ENCODE peak calls at places on chromosomes 11 and 22, in six cellular contexts. One of them, this sample, is unnamed.

GRCh38 chr11:64337538-64338249 is 2.3 kb upstream of the CCDC88B start:
- DNase-seq in ovary: no peak
- DNase-seq in fibroblast of pulmonary artery: peak; percentile 22
- DNase-seq in K562: no peak
- DNase-seq in fibroblast of lung: no peak
- DNase-seq in lower leg skin: no peak
- DNase-seq in this sample: no peak

GRCh38 chr11:35629914-35630313 is 11.7 kb downstream of the FJX1 start:
- DNase-seq in K562: no peak
- DNase-seq in fibroblast of pulmonary artery: peak; percentile 98
- DNase-seq in ovary: no peak
- DNase-seq in fibroblast of lung: peak; percentile 98
- DNase-seq in lower leg skin: no peak
- DNase-seq in this sample: no peak

GRCh38 chr22:20554824-20555223 is 47.4 kb downstream of the MED15 start:
- DNase-seq in fibroblast of lung: no peak
- DNase-seq in ovary: no peak
- DNase-seq in K562: no peak
- DNase-seq in lower leg skin: no peak
- DNase-seq in fibroblast of pulmonary artery: no peak
- DNase-seq in this sample: no peak

GRCh38 chr11:27217948-27218410 is 145.0 kb downstream of the CCDC34 start:
- DNase-seq in ovary: no peak
- DNase-seq in fibroblast of lung: no peak
- DNase-seq in K562: no peak
- DNase-seq in fibroblast of pulmonary artery: peak; percentile 58
- DNase-seq in lower leg skin: no peak
- DNase-seq in this sample: no peak

GRCh38 chr22:29139965-29140782 is 65.5 kb upstream of the EMID1 start:
- DNase-seq in fibroblast of pulmonary artery: peak; percentile 91
- DNase-seq in ovary: no peak
- DNase-seq in K562: no peak
- DNase-seq in lower leg skin: peak; percentile 65
- DNase-seq in fibroblast of lung: peak; percentile 74
- DNase-seq in this sample: no peak

GRCh38 chr22:36587289-36588154 is 58.6 kb upstream of the EIF3D start:
- DNase-seq in fibroblast of pulmonary artery: peak; percentile 35
- DNase-seq in fibroblast of lung: peak; percentile 47
- DNase-seq in lower leg skin: no peak
- DNase-seq in K562: no peak
- DNase-seq in ovary: no peak
- DNase-seq in this sample: no peak

GRCh38 chr11:6057452-6057851 is 26.9 kb upstream of the OR56A1 start:
- DNase-seq in ovary: no peak
- DNase-seq in fibroblast of pulmonary artery: no peak
- DNase-seq in K562: no peak
- DNase-seq in lower leg skin: no peak
- DNase-seq in fibroblast of lung: no peak
- DNase-seq in this sample: no peak

GRCh38 chr11:130771708-130772107 is 144.6 kb downstream of the SNX19 start:
- DNase-seq in fibroblast of pulmonary artery: peak; percentile 17
- DNase-seq in ovary: no peak
- DNase-seq in K562: no peak
- DNase-seq in lower leg skin: no peak
- DNase-seq in fibroblast of lung: peak; percentile 60
- DNase-seq in this sample: no peak

GRCh38 chr22:35150163-35151107 is 84.5 kb downstream of the ISX start:
- DNase-seq in fibroblast of lung: peak; percentile 40
- DNase-seq in K562: peak; percentile 53
- DNase-seq in lower leg skin: peak; percentile 88
- DNase-seq in ovary: peak; percentile 14
- DNase-seq in fibroblast of pulmonary artery: peak; percentile 51
- DNase-seq in this sample: peak; percentile 78

GRCh38 chr11:93131709-93132108 is 66.1 kb downstream of the SLC36A4 start:
- DNase-seq in lower leg skin: no peak
- DNase-seq in ovary: no peak
- DNase-seq in fibroblast of pulmonary artery: no peak
- DNase-seq in K562: no peak
- DNase-seq in fibroblast of lung: no peak
- DNase-seq in this sample: no peak

GRCh38 chr22:37806409-37807338 is 1.1 kb upstream of the GCAT start:
- DNase-seq in fibroblast of lung: peak; percentile 51
- DNase-seq in ovary: no peak
- DNase-seq in K562: no peak
- DNase-seq in fibroblast of pulmonary artery: no peak
- DNase-seq in lower leg skin: no peak
- DNase-seq in this sample: no peak

GRCh38 chr11:3074912-3075589 is 17.8 kb upstream of the CARS1 start:
- DNase-seq in fibroblast of pulmonary artery: no peak
- DNase-seq in lower leg skin: no peak
- DNase-seq in K562: no peak
- DNase-seq in ovary: no peak
- DNase-seq in fibroblast of lung: no peak
- DNase-seq in this sample: no peak

GRCh38 chr11:126083829-126084607 is 21.4 kb upstream of the CDON start:
- DNase-seq in fibroblast of lung: no peak
- DNase-seq in lower leg skin: peak; percentile 60
- DNase-seq in K562: no peak
- DNase-seq in fibroblast of pulmonary artery: no peak
- DNase-seq in ovary: no peak
- DNase-seq in this sample: no peak

GRCh38 chr11:2522636-2523255 is 77.9 kb downstream of the KCNQ1 start:
- DNase-seq in ovary: peak; percentile 5
- DNase-seq in K562: no peak
- DNase-seq in fibroblast of pulmonary artery: no peak
- DNase-seq in fibroblast of lung: no peak
- DNase-seq in lower leg skin: peak; percentile 81
- DNase-seq in this sample: peak; percentile 62

GRCh38 chr11:16896716-16897115 is 117.5 kb downstream of the PLEKHA7 start:
- DNase-seq in fibroblast of pulmonary artery: no peak
- DNase-seq in K562: no peak
- DNase-seq in ovary: no peak
- DNase-seq in fibroblast of lung: no peak
- DNase-seq in lower leg skin: no peak
- DNase-seq in this sample: no peak

GRCh38 chr22:20283674-20284066 is 15.6 kb upstream of the RTN4R start:
- DNase-seq in lower leg skin: no peak
- DNase-seq in ovary: no peak
- DNase-seq in K562: peak; percentile 27
- DNase-seq in fibroblast of lung: no peak
- DNase-seq in fibroblast of pulmonary artery: no peak
- DNase-seq in this sample: no peak

GRCh38 chr11:45993438-45994064 is 71.1 kb downstream of the LARGE2 start:
- DNase-seq in lower leg skin: no peak
- DNase-seq in fibroblast of lung: peak; percentile 42
- DNase-seq in K562: peak; percentile 45
- DNase-seq in fibroblast of pulmonary artery: peak; percentile 87
- DNase-seq in ovary: peak; percentile 33
- DNase-seq in this sample: no peak

GRCh38 chr11:111729441-111729840 is 36.7 kb downstream of the PPP2R1B start:
- DNase-seq in K562: no peak
- DNase-seq in ovary: no peak
- DNase-seq in fibroblast of pulmonary artery: no peak
- DNase-seq in lower leg skin: no peak
- DNase-seq in fibroblast of lung: peak; percentile 49
- DNase-seq in this sample: no peak

GRCh38 chr11:77106321-77106720 is 3.7 kb downstream of the OMP start:
- DNase-seq in lower leg skin: no peak
- DNase-seq in K562: no peak
- DNase-seq in fibroblast of lung: no peak
- DNase-seq in ovary: no peak
- DNase-seq in fibroblast of pulmonary artery: no peak
- DNase-seq in this sample: no peak

GRCh38 chr11:2816517-2816916 is 69.1 kb downstream of the CDKN1C start:
- DNase-seq in fibroblast of pulmonary artery: no peak
- DNase-seq in lower leg skin: no peak
- DNase-seq in fibroblast of lung: no peak
- DNase-seq in K562: no peak
- DNase-seq in ovary: no peak
- DNase-seq in this sample: no peak

GRCh38 chr11:95729462-95729861 is 60.1 kb downstream of the FAM76B start:
- DNase-seq in K562: no peak
- DNase-seq in fibroblast of pulmonary artery: no peak
- DNase-seq in ovary: no peak
- DNase-seq in lower leg skin: no peak
- DNase-seq in fibroblast of lung: no peak
- DNase-seq in this sample: no peak

GRCh38 chr11:2549491-2549875 is 104.7 kb downstream of the KCNQ1 start:
- DNase-seq in K562: no peak
- DNase-seq in fibroblast of pulmonary artery: no peak
- DNase-seq in ovary: no peak
- DNase-seq in fibroblast of lung: no peak
- DNase-seq in lower leg skin: no peak
- DNase-seq in this sample: no peak

GRCh38 chr11:102309621-102310541 is 7.4 kb upstream of the BIRC3 start:
- DNase-seq in K562: no peak
- DNase-seq in ovary: no peak
- DNase-seq in fibroblast of lung: peak; percentile 56
- DNase-seq in fibroblast of pulmonary artery: no peak
- DNase-seq in lower leg skin: no peak
- DNase-seq in this sample: no peak

GRCh38 chr11:107859459-107860239 is 1.1 kb upstream of the SLC35F2 start:
- DNase-seq in lower leg skin: peak; percentile 90
- DNase-seq in K562: no peak
- DNase-seq in fibroblast of pulmonary artery: no peak
- DNase-seq in fibroblast of lung: no peak
- DNase-seq in ovary: peak; percentile 15
- DNase-seq in this sample: no peak

GRCh38 chr22:42560781-42561180 is 7.0 kb downstream of the SERHL2 start:
- DNase-seq in lower leg skin: no peak
- DNase-seq in ovary: no peak
- DNase-seq in fibroblast of pulmonary artery: peak; percentile 24
- DNase-seq in K562: peak; percentile 49
- DNase-seq in fibroblast of lung: no peak
- DNase-seq in this sample: no peak

GRCh38 chr11:1306186-1307162 is 3.0 kb downstream of the TOLLIP start:
- DNase-seq in lower leg skin: no peak
- DNase-seq in fibroblast of pulmonary artery: no peak
- DNase-seq in ovary: no peak
- DNase-seq in K562: no peak
- DNase-seq in fibroblast of lung: no peak
- DNase-seq in this sample: peak; percentile 61

GRCh38 chr11:120581317-120581716 is 69.8 kb downstream of the GRIK4 start:
- DNase-seq in fibroblast of pulmonary artery: no peak
- DNase-seq in K562: no peak
- DNase-seq in lower leg skin: no peak
- DNase-seq in fibroblast of lung: peak; percentile 10
- DNase-seq in ovary: no peak
- DNase-seq in this sample: no peak

GRCh38 chr11:1158681-1159525 is 1.1 kb downstream of the MUC5AC start:
- DNase-seq in lower leg skin: peak; percentile 78
- DNase-seq in fibroblast of lung: no peak
- DNase-seq in ovary: no peak
- DNase-seq in fibroblast of pulmonary artery: no peak
- DNase-seq in K562: no peak
- DNase-seq in this sample: peak; percentile 64

GRCh38 chr11:109426442-109426841 is 4.5 kb downstream of the C11orf87 start:
- DNase-seq in fibroblast of pulmonary artery: no peak
- DNase-seq in K562: no peak
- DNase-seq in ovary: no peak
- DNase-seq in lower leg skin: no peak
- DNase-seq in fibroblast of lung: no peak
- DNase-seq in this sample: no peak
- TF ChIP-seq CTCF in fibroblast of pulmonary artery: peak; percentile 29
- TF ChIP-seq CTCF in K562: no peak
- TF ChIP-seq CTCF in ovary: no peak
- TF ChIP-seq CTCF in lower leg skin: no peak
- TF ChIP-seq CTCF in fibroblast of lung: peak; percentile 7
- TF ChIP-seq CTCF in this sample: peak; percentile 62

DNA sequence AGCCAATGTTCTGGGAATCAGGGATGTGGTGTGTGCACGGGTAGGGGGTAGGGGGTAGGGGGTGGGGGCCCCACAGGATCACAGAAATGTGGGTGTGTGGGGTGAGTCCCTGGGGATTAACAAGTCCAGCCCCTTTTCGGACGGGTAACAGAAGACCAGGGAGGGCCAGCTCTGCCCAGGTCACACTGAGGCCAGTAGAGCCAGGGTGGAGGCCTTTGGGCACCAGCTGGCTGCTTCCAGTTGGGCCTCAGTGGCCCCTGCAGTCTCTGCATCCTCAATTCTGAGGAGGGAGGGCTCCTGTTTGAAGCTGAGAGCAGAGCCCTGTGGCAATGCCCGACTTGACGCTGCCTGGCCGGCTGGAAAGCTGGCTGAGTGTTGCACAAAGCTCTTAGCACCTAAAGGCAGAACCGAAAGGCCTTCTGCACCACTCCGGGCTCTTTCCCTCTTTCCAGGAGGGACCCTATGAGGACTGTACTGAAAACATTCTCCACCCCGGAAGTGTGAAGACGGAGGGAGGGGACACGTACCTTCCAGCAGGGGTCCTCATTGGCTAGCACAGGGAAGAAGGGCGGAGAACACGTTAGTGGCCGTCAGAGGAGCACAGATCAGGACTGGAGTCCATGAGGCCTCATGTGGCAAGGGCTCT is 120.4 kb downstream of the PHF21B start:
- DNase-seq in fibroblast of lung: no peak
- DNase-seq in ovary: no peak
- DNase-seq in K562: peak; percentile 61
- DNase-seq in fibroblast of pulmonary artery: no peak
- DNase-seq in lower leg skin: peak; percentile 59
- DNase-seq in this sample: no peak
- TF ChIP-seq CTCF in fibroblast of lung: no peak
- TF ChIP-seq CTCF in ovary: no peak
- TF ChIP-seq CTCF in K562: no peak
- TF ChIP-seq CTCF in fibroblast of pulmonary artery: no peak
- TF ChIP-seq CTCF in lower leg skin: no peak
- TF ChIP-seq CTCF in this sample: peak; percentile 15

GRCh38 chr11:69048718-69049489 is at the start of gene TPCN2:
- DNase-seq in lower leg skin: peak; percentile 97
- DNase-seq in K562: peak; percentile 100
- DNase-seq in ovary: peak; percentile 95
- DNase-seq in fibroblast of pulmonary artery: peak; percentile 97
- DNase-seq in fibroblast of lung: peak; percentile 97
- DNase-seq in this sample: peak; percentile 96
- TF ChIP-seq CTCF in lower leg skin: no peak
- TF ChIP-seq CTCF in K562: no peak
- TF ChIP-seq CTCF in ovary: peak; percentile 42
- TF ChIP-seq CTCF in fibroblast of pulmonary artery: no peak
- TF ChIP-seq CTCF in fibroblast of lung: no peak
- TF ChIP-seq CTCF in this sample: peak; percentile 17

GRCh38 chr22:50607366-50608020 is 6.9 kb downstream of the MAPK8IP2 start:
- DNase-seq in fibroblast of pulmonary artery: no peak
- DNase-seq in K562: no peak
- DNase-seq in fibroblast of lung: no peak
- DNase-seq in ovary: no peak
- DNase-seq in lower leg skin: no peak
- DNase-seq in this sample: no peak

GRCh38 chr22:50604623-50605348 is 4.2 kb downstream of the MAPK8IP2 start:
- DNase-seq in K562: no peak
- DNase-seq in ovary: no peak
- DNase-seq in lower leg skin: no peak
- DNase-seq in fibroblast of pulmonary artery: no peak
- DNase-seq in fibroblast of lung: no peak
- DNase-seq in this sample: no peak

GRCh38 chr22:50605349-50606074 is 4.9 kb downstream of the MAPK8IP2 start:
- DNase-seq in fibroblast of pulmonary artery: no peak
- DNase-seq in fibroblast of lung: no peak
- DNase-seq in lower leg skin: no peak
- DNase-seq in ovary: no peak
- DNase-seq in K562: no peak
- DNase-seq in this sample: no peak

GRCh38 chr22:50606561-50607365 is 6.2 kb downstream of the MAPK8IP2 start:
- DNase-seq in fibroblast of pulmonary artery: no peak
- DNase-seq in lower leg skin: no peak
- DNase-seq in ovary: no peak
- DNase-seq in K562: no peak
- DNase-seq in fibroblast of lung: no peak
- DNase-seq in this sample: no peak

GRCh38 chr22:50606126-50606525 is 5.5 kb downstream of the MAPK8IP2 start:
- DNase-seq in K562: no peak
- DNase-seq in fibroblast of pulmonary artery: no peak
- DNase-seq in fibroblast of lung: no peak
- DNase-seq in ovary: no peak
- DNase-seq in lower leg skin: no peak
- DNase-seq in this sample: no peak
- TF ChIP-seq CTCF in K562: peak; percentile 18
- TF ChIP-seq CTCF in fibroblast of pulmonary artery: no peak
- TF ChIP-seq CTCF in fibroblast of lung: no peak
- TF ChIP-seq CTCF in ovary: no peak
- TF ChIP-seq CTCF in lower leg skin: no peak
- TF ChIP-seq CTCF in this sample: no peak